ENCODE peak calls at places on chromosomes 5 and 9, in six cellular contexts. Z is CD8-positive, alpha-beta T cell; I is heart left ventricle; E is adrenal gland; N is body of pancreas; H is esophagus squamous epithelium. D is an unnamed sample.

GRCh38 chr5:15791274-15791673 is 291.3 kb downstream of the FBXL7 start:
- DNase-seq in Z (no peak), I (no peak), E (no peak), N (no peak), H (no peak), D (no peak)

GRCh38 chr5:80754900-80755299 is 100.1 kb upstream of the DHFR start:
- DNase-seq in Z (no peak), I (no peak), E (no peak), N (peak; percentile 22), H (no peak), D (no peak)

GRCh38 chr5:115309751-115310370 is 13.4 kb upstream of the CCDC112 start:
- DNase-seq in Z (no peak), I (no peak), E (no peak), N (no peak), H (no peak), D (no peak)

GRCh38 chr5:132050136-132050535 is 10.3 kb upstream of the IL3 start:
- DNase-seq in Z (no peak), I (no peak), E (peak; percentile 30), N (peak; percentile 59), H (no peak), D (no peak)

GRCh38 chr9:14322211-14323082 is 8.5 kb upstream of the NFIB start:
- DNase-seq in Z (peak; percentile 19), I (peak; percentile 95), E (peak; percentile 90), N (peak; percentile 92), H (peak; percentile 54), D (peak; percentile 85)

GRCh38 chr5:949815-950560 is 57.3 kb downstream of the TRIP13 start:
- DNase-seq in Z (no peak), I (no peak), E (no peak), N (no peak), H (no peak), D (no peak)

GRCh38 chr9:127765418-127765817 is 13.0 kb downstream of the SH2D3C start:
- DNase-seq in Z (no peak), I (no peak), E (no peak), N (no peak), H (no peak), D (no peak)

GRCh38 chr5:130282044-130282443 is 377.8 kb downstream of the CHSY3 start:
- DNase-seq in Z (no peak), I (peak; percentile 20), E (no peak), N (peak; percentile 15), H (no peak), D (no peak)

GRCh38 chr9:72526901-72527800 is 5.7 kb downstream of the TMC1 start:
- DNase-seq in Z (peak; percentile 45), I (peak; percentile 56), E (peak; percentile 92), N (peak; percentile 74), H (no peak), D (peak; percentile 97)

GRCh38 chr5:23963449-23963848 is 456.0 kb downstream of the PRDM9 start:
- DNase-seq in Z (no peak), I (no peak), E (no peak), N (no peak), H (no peak), D (no peak)

GRCh38 chr5:72325566-72326297 is 5.6 kb downstream of the PTCD2 start:
- DNase-seq in Z (no peak), I (no peak), E (no peak), N (no peak), H (no peak), D (no peak)

DNA sequence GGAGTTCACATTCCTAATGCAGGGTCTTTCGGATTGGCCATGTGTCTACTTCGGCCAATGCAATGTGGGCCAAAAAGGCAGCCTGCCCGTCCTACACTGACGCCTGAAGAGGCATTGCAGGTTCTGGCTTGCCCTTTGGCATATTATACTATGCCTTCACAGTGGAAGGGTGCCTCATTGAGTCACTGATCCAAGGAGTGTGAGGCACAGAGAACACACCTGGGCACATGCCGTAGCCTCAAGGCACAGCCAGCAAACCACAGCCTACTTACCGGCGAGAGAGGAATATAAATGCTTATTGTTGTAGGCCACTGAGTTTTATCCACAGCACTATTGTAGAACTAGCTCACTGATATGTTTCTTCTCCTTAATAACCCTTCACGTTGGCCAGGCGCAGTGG is 409.6 kb downstream of the GADD45G start:
- DNase-seq in Z (no peak), I (no peak), E (no peak), N (no peak), H (no peak), D (no peak)
- H3K4me1 ChIP-seq in Z (no peaks in the 10 kb centered on the region), I (no peaks in the 10 kb centered on the region), E (no peaks in the 10 kb centered on the region), N (peaks cover 13% of the 10 kb centered on the region), H (peaks cover 7% of the 10 kb centered on the region), D (no peaks in the 10 kb centered on the region)

GRCh38 chr9:109064963-109065701 is 51.8 kb upstream of the CTNNAL1 start:
- DNase-seq in Z (no peak), I (no peak), E (no peak), N (no peak), H (no peak), D (peak; percentile 35)
- H3K27ac ChIP-seq in Z (no peak overlapping the region), I (no peak overlapping the region), E (no peak overlapping the region), N (no peak overlapping the region), H (no peak overlapping the region), D (peak overlapping the region; percentile 94)

GRCh38 chr5:139312075-139312474 is 18.5 kb downstream of the MATR3 start:
- DNase-seq in Z (no peak), I (no peak), E (no peak), N (no peak), H (no peak), D (no peak)

GRCh38 chr5:139314276-139314675 is 20.7 kb downstream of the MATR3 start:
- DNase-seq in Z (no peak), I (no peak), E (no peak), N (no peak), H (no peak), D (no peak)

DNA sequence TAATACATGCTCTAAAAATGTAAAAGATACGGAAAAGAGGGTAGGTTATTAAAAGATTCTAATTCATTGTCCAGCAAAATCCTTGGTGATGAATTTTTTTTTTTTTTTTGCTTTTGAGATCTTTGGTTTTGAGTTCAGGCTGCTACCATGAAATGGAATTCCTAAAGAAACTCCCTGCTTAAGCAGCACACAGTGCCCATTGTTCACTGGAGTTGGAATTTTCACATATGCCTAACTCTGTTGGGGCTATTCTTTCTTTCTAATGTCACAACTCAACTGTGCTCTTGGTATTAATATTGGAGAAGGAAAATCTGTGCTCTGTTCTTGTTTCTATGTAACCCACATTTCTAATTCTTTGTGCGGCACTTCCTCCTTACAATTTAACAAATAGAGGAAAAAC is 21.5 kb downstream of the MATR3 start:
- DNase-seq in Z (no peak), I (no peak), E (no peak), N (no peak), H (no peak), D (no peak)
- H3K4me1 ChIP-seq in Z (peaks cover 43% of the 10 kb centered on the region), I (peaks cover 48% of the 10 kb centered on the region), E (peaks cover 6% of the 10 kb centered on the region), N (peaks cover 32% of the 10 kb centered on the region), H (peaks cover 26% of the 10 kb centered on the region), D (peaks cover 14% of the 10 kb centered on the region)

GRCh38 chr5:103414598-103414997 is 148.0 kb downstream of the NUDT12 start:
- DNase-seq in Z (no peak), I (no peak), E (no peak), N (no peak), H (no peak), D (peak; percentile 13)
- H3K27ac ChIP-seq in Z (no peak overlapping the region), I (no peak overlapping the region), E (no peak overlapping the region), N (no peak overlapping the region), H (no peak overlapping the region), D (peak overlapping the region; percentile 27)

DNA sequence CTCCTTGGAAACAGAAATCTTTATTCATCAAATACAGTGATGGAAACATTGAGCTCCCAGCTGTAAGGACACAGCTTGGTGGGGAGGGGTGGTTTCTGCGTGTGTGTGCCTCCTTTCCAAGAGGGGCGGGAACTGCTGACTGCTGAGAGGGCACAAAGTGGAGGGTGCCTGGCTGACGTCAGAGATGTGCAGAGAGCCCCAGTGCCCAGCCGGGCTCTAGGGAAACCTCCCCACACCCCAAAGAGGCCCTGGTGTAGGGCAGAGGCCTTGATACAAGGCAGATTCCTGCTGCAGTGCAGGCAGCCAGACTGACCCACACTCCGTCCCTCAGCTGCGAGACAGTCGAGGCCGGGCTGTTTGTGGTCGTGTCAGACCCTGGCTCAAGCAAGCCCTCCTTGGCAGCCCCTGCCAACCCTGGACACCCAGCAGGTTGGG is 191.0 kb downstream of the CACNA1B start:
- DNase-seq in Z (no peak), I (no peak), E (no peak), N (no peak), H (no peak), D (no peak)
- H3K4me1 ChIP-seq in Z (no peaks in the 10 kb centered on the region), I (no peaks in the 10 kb centered on the region), E (no peaks in the 10 kb centered on the region), N (no peaks in the 10 kb centered on the region), H (no peaks in the 10 kb centered on the region), D (no peaks in the 10 kb centered on the region)

GRCh38 chr9:113526841-113527240 is 63.3 kb downstream of the RGS3 start:
- DNase-seq in Z (no peak), I (no peak), E (no peak), N (no peak), H (no peak), D (no peak)
- H3K27ac ChIP-seq in Z (peak overlapping the region; percentile 7), I (peak overlapping the region; percentile 83), E (peak overlapping the region; percentile 56), N (no peak overlapping the region), H (peak overlapping the region; percentile 55), D (no peak overlapping the region)

D was measured in PC-9.